ENCODE peak calls at places on chromosome 22, in six cellular contexts. N is AG04449; Z is activated T-cell treated with anti-CD3 and anti-CD28 coated beads, Interleukin-2, amount 50 U/mL, for 72 hours; M is EH; K is DND-41; I is HFFc6. J is an unnamed sample.

GRCh38 chr22:20002098-20002497 is 14.5 kb downstream of the ARVCF start:
- DNase-seq in M (no peak), Z (no peak), N (no peak), I (no peak), K (no peak), J (no peak)

GRCh38 chr22:31901388-31902137 is 42.8 kb upstream of the YWHAH start:
- DNase-seq in N (no peak), I (no peak), K (no peak), Z (no peak), M (no peak), J (no peak)

GRCh38 chr22:32926600-32926999 is 125.1 kb downstream of the TIMP3 start:
- DNase-seq in K (peak), Z (no peak), M (peak), I (peak), N (no peak), J (no peak)

GRCh38 chr22:39205344-39206021 is 39.3 kb downstream of the PDGFB start:
- DNase-seq in K (peak), M (peak), I (peak), N (no peak), Z (peak), J (peak)

GRCh38 chr22:37824674-37825641 is 1.8 kb downstream of the GALR3 start:
- DNase-seq in N (no peak), I (no peak), K (no peak), Z (peak), M (peak), J (no peak)

GRCh38 chr22:32829451-32829851 is 27.9 kb downstream of the TIMP3 start:
- DNase-seq in M (no peak), Z (no peak), K (no peak), N (no peak), I (no peak), J (no peak)

GRCh38 chr22:41910599-41911291 is 4.1 kb downstream of the SHISA8 start:
- DNase-seq in I (no peak), K (no peak), M (peak), N (no peak), Z (peak), J (no peak)

GRCh38 chr22:46518542-46519325 is 18.7 kb downstream of the CELSR1 start:
- DNase-seq in I (no peak), K (no peak), Z (no peak), M (no peak), N (no peak), J (no peak)

GRCh38 chr22:38824587-38824986 is 19.2 kb downstream of the NPTXR start:
- DNase-seq in M (peak), N (no peak), I (peak), K (peak), Z (peak), J (no peak)

GRCh38 chr22:19853058-19853878 is 1.4 kb downstream of the GNB1L start:
- DNase-seq in K (peak), I (no peak), M (no peak), N (no peak), Z (no peak), J (no peak)

GRCh38 chr22:21754523-21755128 is 19.0 kb upstream of the YPEL1 start:
- DNase-seq in I (no peak), Z (no peak), K (no peak), N (no peak), M (no peak), J (no peak)

GRCh38 chr22:45673482-45674175 is 2.0 kb downstream of the ATXN10 start:
- DNase-seq in Z (no peak), K (no peak), M (no peak), N (no peak), I (no peak), J (no peak)

J was measured in BJ.